ENCODE peak calls at places on chromosomes 6 and 20, in nine cellular contexts. D, E, G, B, C, R, Z, N and V are unnamed samples.

GRCh38 chr6:159595173-159595572 is 97.9 kb downstream of the SOD2 start:
- DNase-seq in C (no peak), E (no peak), Z (no peak), R (no peak), G (no peak), N (peak; percentile 87), B (no peak), D (no peak), V (no peak)

GRCh38 chr6:147078106-147078505 is 126.1 kb upstream of the STXBP5 start:
- DNase-seq in N (no peak), B (no peak), Z (no peak), R (no peak), G (no peak), C (no peak), D (no peak), E (no peak), V (no peak)

GRCh38 chr20:41029150-41029872 is 689 bp downstream of the TOP1 start:
- DNase-seq in G (peak; percentile 43), Z (no peak), C (no peak), E (peak; percentile 43), D (no peak), N (peak; percentile 61), B (no peak), R (peak; percentile 46), V (peak; percentile 51)

GRCh38 chr20:10115021-10115420 is 80.2 kb downstream of the ANKEF1 start:
- DNase-seq in Z (no peak), R (no peak), D (peak; percentile 17), E (no peak), G (no peak), C (no peak), B (no peak), N (no peak), V (no peak)

GRCh38 chr20:3199976-3200755 is 4.3 kb downstream of the DDRGK1 start:
- DNase-seq in C (no peak), R (no peak), D (no peak), Z (no peak), N (no peak), G (no peak), E (no peak), B (no peak), V (no peak)

GRCh38 chr6:67698534-67698933 is 936.5 kb upstream of the ADGRB3 start:
- DNase-seq in E (no peak), C (no peak), N (no peak), D (no peak), G (no peak), R (no peak), Z (no peak), B (no peak), V (no peak)

GRCh38 chr20:36155991-36156390 is 1.5 kb downstream of the EPB41L1 start:
- DNase-seq in N (no peak), Z (no peak), E (no peak), B (no peak), G (no peak), R (no peak), D (no peak), C (no peak), V (no peak)

GRCh38 chr6:167663784-167664432 is 162.8 kb upstream of the AFDN start:
- DNase-seq in N (no peak), D (no peak), E (no peak), C (no peak), B (no peak), R (no peak), Z (no peak), G (no peak), V (no peak)

GRCh38 chr20:62156592-62157386 is 13.2 kb downstream of the SS18L1 start:
- DNase-seq in G (peak; percentile 85), E (peak; percentile 75), R (peak; percentile 91), B (peak; percentile 52), Z (peak; percentile 93), C (peak; percentile 30), D (peak; percentile 22), N (no peak), V (peak; percentile 90)

GRCh38 chr6:49826743-49827406 is 39.5 kb downstream of the CRISP1 start:
- DNase-seq in B (no peak), N (no peak), E (no peak), D (no peak), C (no peak), Z (no peak), R (no peak), G (no peak), V (no peak)

GRCh38 chr20:57409316-57409671 is 18.1 kb downstream of the RBM38 start:
- DNase-seq in D (no peak), E (no peak), C (no peak), R (no peak), N (peak; percentile 76), Z (no peak), B (no peak), G (no peak), V (no peak)

GRCh38 chr6:147167009-147167408 is 37.2 kb upstream of the STXBP5 start:
- DNase-seq in R (no peak), D (no peak), G (no peak), B (no peak), N (no peak), E (no peak), C (no peak), Z (no peak), V (no peak)

GRCh38 chr6:79984261-79984660 is 20.2 kb upstream of the TTK start:
- DNase-seq in N (no peak), R (no peak), E (peak; percentile 14), G (peak; percentile 6), B (no peak), D (no peak), Z (peak; percentile 12), C (peak; percentile 6), V (no peak)

GRCh38 chr6:10542135-10542689 is 21.1 kb downstream of the GCNT2 start:
- DNase-seq in N (no peak), R (no peak), D (peak; percentile 75), Z (no peak), C (no peak), E (no peak), B (no peak), G (no peak), V (no peak)

GRCh38 chr20:6588296-6588695 is 179.2 kb upstream of the BMP2 start:
- DNase-seq in B (no peak), R (no peak), D (no peak), C (no peak), N (no peak), G (no peak), E (no peak), Z (no peak), V (peak; percentile 4)

GRCh38 chr6:159969204-159969912 is 476 bp downstream of the IGF2R start:
- DNase-seq in R (peak; percentile 36), G (peak; percentile 71), E (no peak), C (peak; percentile 20), N (peak; percentile 73), Z (no peak), B (no peak), D (no peak), V (peak; percentile 66)

GRCh38 chr6:39279539-39279938 is 34.7 kb downstream of the KCNK17 start:
- DNase-seq in G (no peak), D (no peak), Z (no peak), B (no peak), C (no peak), E (no peak), N (no peak), R (no peak), V (no peak)

GRCh38 chr20:64119681-64120341 is 12.4 kb upstream of the NPBWR2 start:
- DNase-seq in B (no peak), N (peak; percentile 60), C (no peak), E (no peak), D (no peak), G (no peak), R (no peak), Z (no peak), V (peak; percentile 3)